ENCODE peak calls at places on chromosomes 11 and 22, in six cellular contexts. R is GM23248, I is fibroblast of mammary gland, V is adrenal gland, D is left ventricle myocardium inferior, J is HAP-1. A is an unnamed sample.

GRCh38 chr22:44180706-44181032 is at the start of gene PARVG:
- DNase-seq in R (no peak), I (no peak), V (no peak), D (no peak), J (no peak), A (no peak)

GRCh38 chr22:37922177-37922576 is 16.1 kb downstream of the MICALL1 start:
- DNase-seq in R (no peak), I (no peak), V (no peak), D (no peak), J (no peak), A (no peak)

GRCh38 chr11:67119577-67120391 is 721 bp downstream of the KDM2A start:
- DNase-seq in R (peak), I (no peak), V (peak), D (no peak), J (peak), A (peak)

GRCh38 chr11:131302831-131303230 is 67.6 kb upstream of the NTM start:
- DNase-seq in R (peak), I (peak), V (no peak), D (no peak), J (no peak), A (no peak)

GRCh38 chr11:67006029-67006884 is 16.7 kb upstream of the SYT12 start:
- DNase-seq in R (peak), I (peak), V (no peak), D (no peak), J (peak), A (peak)

GRCh38 chr11:120539681-120540369 is 28.3 kb downstream of the GRIK4 start:
- DNase-seq in R (peak), I (peak), V (no peak), D (no peak), J (no peak), A (no peak)

GRCh38 chr11:126518130-126518995 is 162.9 kb downstream of the ST3GAL4 start:
- DNase-seq in R (no peak), I (no peak), V (no peak), D (no peak), J (no peak), A (no peak)

GRCh38 chr22:30802202-30803166 is 107.8 kb downstream of the OSBP2 start:
- DNase-seq in R (peak), I (peak), V (peak), D (peak), J (peak), A (peak)

GRCh38 chr11:80980221-80980620 is 1539.4 kb upstream of the TENM4 start:
- DNase-seq in R (peak), I (peak), V (no peak), D (no peak), J (no peak), A (peak)

GRCh38 chr22:36294801-36295200 is 41.9 kb downstream of the APOL1 start:
- DNase-seq in R (no peak), I (no peak), V (no peak), D (peak), J (no peak), A (no peak)

GRCh38 chr22:37237371-37238268 is 6.4 kb downstream of the RAC2 start:
- DNase-seq in R (peak), I (no peak), V (no peak), D (no peak), J (no peak), A (peak)

GRCh38 chr11:116276051-116277044 is 496.4 kb downstream of the BUD13 start:
- DNase-seq in R (peak), I (peak), V (peak), D (peak), J (peak), A (peak)

GRCh38 chr11:113888848-113889247 is 13.5 kb upstream of the USP28 start:
- DNase-seq in R (no peak), I (no peak), V (no peak), D (no peak), J (no peak), A (no peak)

GRCh38 chr11:128210148-128210940 is 377.0 kb downstream of the ETS1 start:
- DNase-seq in R (peak), I (peak), V (no peak), D (no peak), J (no peak), A (peak)

GRCh38 chr22:35191412-35191811 is 65.9 kb upstream of the HMGXB4 start:
- DNase-seq in R (peak), I (peak), V (no peak), D (no peak), J (no peak), A (peak)

GRCh38 chr22:49965291-49966040 is 4.9 kb downstream of the PIM3 start:
- DNase-seq in R (no peak), I (no peak), V (peak), D (peak), J (peak), A (no peak)

GRCh38 chr11:128165572-128165971 is 421.8 kb downstream of the ETS1 start:
- DNase-seq in R (no peak), I (no peak), V (no peak), D (no peak), J (no peak), A (no peak)

GRCh38 chr11:110951609-110952008 is 239.4 kb upstream of the ARHGAP20 start:
- DNase-seq in R (no peak), I (no peak), V (no peak), D (no peak), J (no peak), A (no peak)

GRCh38 chr11:62501432-62501891 is 45.1 kb downstream of the AHNAK start:
- DNase-seq in R (peak), I (no peak), V (no peak), D (peak), J (no peak), A (no peak)

DNA sequence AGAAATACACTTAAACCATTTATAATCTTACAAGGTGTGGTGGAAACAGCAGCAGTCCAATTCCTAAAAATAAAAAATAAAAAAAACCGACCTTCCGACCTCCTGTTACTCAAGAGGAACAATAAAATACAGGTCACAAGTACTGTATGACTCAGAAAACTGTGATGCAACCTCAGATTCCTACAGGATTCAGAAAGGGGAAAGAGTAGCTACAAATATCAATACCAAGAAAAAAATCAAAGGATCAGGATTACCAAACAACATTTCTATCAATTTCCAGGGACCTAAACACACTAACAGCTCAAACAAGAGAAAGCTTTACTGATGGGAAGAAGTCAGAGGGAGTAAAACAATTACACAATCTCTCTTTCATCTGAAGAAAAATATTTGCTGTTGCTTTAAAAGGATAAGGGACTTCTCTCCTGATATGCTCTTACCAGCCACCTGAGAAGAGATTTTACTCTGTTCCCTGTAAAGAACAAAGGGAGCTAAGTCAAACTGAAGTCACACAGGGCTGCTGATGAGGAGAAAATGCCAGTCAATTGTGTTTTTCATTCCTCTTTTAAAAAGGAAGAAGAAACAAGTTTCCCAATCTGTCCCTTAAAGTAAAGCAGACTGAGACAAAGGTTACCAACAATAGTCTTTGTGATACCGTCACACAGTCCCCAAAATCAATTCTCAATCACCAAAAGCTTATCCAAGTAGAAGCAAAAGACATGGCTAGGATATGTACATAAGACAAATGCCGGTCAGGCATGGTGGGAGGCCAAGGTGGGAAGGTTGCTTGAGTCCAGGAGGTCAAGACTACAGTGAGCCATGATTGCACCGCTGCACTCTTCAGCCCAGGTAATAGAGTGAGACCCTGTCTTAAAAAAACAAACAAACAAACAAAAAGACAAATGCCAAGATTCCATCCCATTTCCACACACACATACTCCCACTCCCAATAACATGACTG is 39.3 kb downstream of the AMBRA1 start:
- DNase-seq in R (peak), I (peak), V (no peak), D (no peak), J (no peak), A (peak)
- H3K4me3 ChIP-seq in R (peak), I (no peak), V (no peak), D (no peak), J (no peak), A (no peak)

DNA sequence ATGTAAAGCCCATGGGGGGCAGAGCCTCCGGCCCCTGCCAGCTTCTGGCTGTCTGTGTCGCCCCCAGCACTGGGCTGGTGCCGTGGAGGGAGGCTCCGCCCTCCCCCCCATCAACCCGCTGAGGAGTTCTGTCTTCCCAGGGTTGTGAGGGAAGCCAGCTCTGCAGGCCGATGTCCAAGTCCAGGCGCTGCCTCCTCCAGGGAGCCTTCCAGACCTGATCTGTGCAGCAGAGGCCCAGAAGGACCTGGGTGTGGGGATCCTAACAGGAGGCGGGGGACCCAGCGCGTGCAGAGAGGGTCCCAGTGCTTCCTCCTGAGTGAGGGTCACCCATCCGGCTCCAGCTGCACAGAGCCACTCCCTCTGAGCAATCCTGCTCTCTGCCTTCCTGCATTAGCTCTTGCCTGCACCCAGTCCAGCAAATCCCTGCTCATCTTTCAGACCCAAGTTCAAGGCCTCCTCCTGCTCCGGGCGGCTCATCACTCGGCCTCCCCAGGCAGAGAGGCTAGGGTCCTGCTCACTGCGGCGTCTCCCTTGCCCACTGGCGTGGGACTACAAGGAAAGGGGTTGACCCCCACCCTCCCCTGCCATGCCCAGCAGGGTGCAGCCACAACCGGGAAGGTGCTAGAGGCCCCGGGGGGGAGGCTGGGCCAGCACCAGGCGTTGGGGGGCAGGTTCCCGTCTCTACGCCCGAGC is 16.5 kb downstream of the PRR33 start:
- DNase-seq in R (no peak), I (peak), V (peak), D (peak), J (no peak), A (no peak)
- H3K4me3 ChIP-seq in R (no peak), I (no peak), V (no peak), D (peak), J (no peak), A (peak)

DNA sequence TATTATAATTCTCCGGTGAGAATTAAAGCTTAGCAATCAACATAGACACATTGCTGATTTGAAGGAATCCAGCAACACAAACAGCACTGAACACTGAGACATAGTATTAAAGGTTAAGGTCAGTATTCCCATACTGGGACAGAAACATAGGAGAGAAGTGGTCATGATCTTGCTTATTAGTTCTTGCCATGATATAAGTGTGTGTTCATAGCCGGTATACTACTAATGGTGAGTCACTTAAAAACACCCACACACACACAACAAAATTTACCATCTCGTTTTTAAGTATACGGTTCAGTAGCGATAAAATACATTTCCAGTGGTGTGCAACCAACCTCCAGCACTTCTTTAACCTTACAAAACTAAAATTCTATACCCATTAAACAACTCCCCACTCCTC is 96.3 kb downstream of the C11orf65 start:
- DNase-seq in R (no peak), I (peak), V (no peak), D (no peak), J (no peak), A (no peak)
- H3K4me3 ChIP-seq in R (no peak), I (no peak), V (no peak), D (no peak), J (no peak), A (no peak)

GRCh38 chr11:43579171-43579918 is 101.2 kb upstream of the HSD17B12 start:
- DNase-seq in R (peak), I (peak), V (no peak), D (no peak), J (peak), A (peak)
- H3K4me3 ChIP-seq in R (peak), I (peak), V (peak), D (peak), J (peak), A (peak)

GRCh38 chr11:72519220-72519881 is 85.0 kb upstream of the CLPB start:
- DNase-seq in R (peak), I (no peak), V (no peak), D (no peak), J (no peak), A (peak)
- H3K4me3 ChIP-seq in R (peak), I (no peak), V (no peak), D (peak), J (no peak), A (peak)